ENCODE peak calls at places on chromosomes 4 and X, in five cellular contexts. B, C, O, J and Y are unnamed samples. For H3K4me1, the result is how much of the 10 kb centered on the place peaks cover.

GRCh38 chrX:12988797-12989196 is 13.9 kb downstream of the TMSB4X start:
- DNase-seq in B (no peak), C (peak), O (peak), J (no peak), Y (no peak)

GRCh38 chrX:71227370-71228062 is 4.5 kb downstream of the GJB1 start:
- DNase-seq in B (no peak), C (no peak), O (no peak), J (no peak), Y (no peak)

GRCh38 chr4:163048447-163048846 is 118.2 kb downstream of the NAF1 start:
- DNase-seq in B (no peak), C (peak), O (peak), J (no peak), Y (no peak)

GRCh38 chr4:182890202-182890601 is 27.0 kb downstream of the DCTD start:
- DNase-seq in B (no peak), C (no peak), O (no peak), J (no peak), Y (no peak)

GRCh38 chr4:11623726-11624037 is 195.0 kb upstream of the HS3ST1 start:
- DNase-seq in B (peak), C (peak), O (peak), J (no peak), Y (no peak)

GRCh38 chr4:147088141-147088540 is 142.5 kb upstream of the TTC29 start:
- DNase-seq in B (no peak), C (no peak), O (no peak), J (no peak), Y (no peak)

GRCh38 chr4:48546336-48546735 is 56.3 kb downstream of the ZAR1 start:
- DNase-seq in B (no peak), C (peak), O (no peak), J (no peak), Y (no peak)

GRCh38 chrX:13761606-13762005 is 27.1 kb downstream of the OFD1 start:
- DNase-seq in B (no peak), C (no peak), O (no peak), J (no peak), Y (no peak)

DNA sequence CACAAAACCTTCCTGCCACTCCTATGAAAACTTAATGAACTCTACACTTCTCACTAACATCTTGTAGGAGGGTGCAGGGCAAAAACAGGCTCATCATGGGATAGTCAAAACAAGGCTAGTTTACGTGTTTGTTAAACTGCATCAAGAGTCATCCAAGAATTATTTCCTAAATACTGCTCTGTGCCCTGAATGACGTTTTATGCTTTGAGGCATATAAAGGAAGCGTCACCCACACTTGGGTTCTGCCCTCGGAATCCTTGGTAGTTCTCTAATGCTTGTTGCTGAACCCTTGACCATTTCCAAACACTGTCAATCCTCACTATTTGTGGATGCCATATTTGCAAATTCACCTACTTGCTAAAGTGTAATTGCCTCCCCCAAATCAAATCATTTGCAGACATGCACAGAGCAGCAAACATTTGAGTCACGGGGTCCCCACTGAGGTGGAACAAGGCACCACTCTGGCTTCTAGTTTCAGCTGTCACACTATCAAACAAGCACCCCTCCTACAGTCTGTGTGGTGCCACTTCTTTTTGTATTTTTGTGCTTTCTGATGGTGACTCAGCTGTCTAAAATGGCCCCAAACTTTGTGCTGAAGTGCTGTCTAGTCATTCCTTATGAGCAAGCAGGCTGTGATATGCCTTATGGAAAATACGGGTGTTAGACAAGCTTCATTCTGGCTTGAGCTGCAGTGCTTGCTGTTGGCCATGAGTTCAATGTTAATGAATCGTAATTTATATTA is 15.5 kb downstream of the IGFBP7 start:
- DNase-seq in B (no peak), C (no peak), O (no peak), J (no peak), Y (no peak)
- TF ChIP-seq POLR2A in B (no peak), C (no peak), O (no peak), J (no peak), Y (no peak)

GRCh38 chr4:55503164-55503563 is 43.5 kb downstream of the CLOCK start:
- DNase-seq in B (no peak), C (no peak), O (no peak), J (no peak), Y (no peak)
- H3K27ac ChIP-seq in B (no peak), C (no peak), O (no peak), J (no peak), Y (no peak)

DNA sequence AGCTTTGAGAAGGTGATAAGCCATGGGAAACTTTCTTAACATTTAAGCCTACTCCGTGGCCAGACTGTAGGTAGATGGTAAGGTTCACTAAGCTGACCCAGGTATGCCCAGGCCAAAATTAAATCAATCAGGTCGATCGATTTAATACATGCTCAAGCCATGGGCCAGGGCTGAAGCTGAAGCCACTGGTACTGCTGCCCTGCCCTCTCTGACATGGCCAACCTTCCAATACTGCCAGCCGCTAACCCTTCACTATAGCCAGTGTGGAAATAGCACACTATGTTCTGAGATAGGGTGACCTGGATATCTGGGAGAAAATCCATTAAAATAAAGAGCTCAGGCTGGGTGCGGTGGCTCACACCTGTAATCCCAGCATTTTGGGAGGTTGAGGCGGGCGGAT is 31.6 kb downstream of the TSC22D3 start:
- DNase-seq in B (no peak), C (no peak), O (no peak), J (no peak), Y (no peak)
- H3K4me1 ChIP-seq in B (under half), C (half or more), O (under half), J (under half), Y (under half)

GRCh38 chrX:49079489-49080428 is at the start of gene WDR45:
- DNase-seq in B (peak), C (peak), O (peak), J (peak), Y (no peak)
- TF ChIP-seq POLR2A in B (peak), C (peak), O (peak), J (peak), Y (peak)

GRCh38 chr4:40227284-40227683 is 30.5 kb downstream of the RHOH start:
- DNase-seq in B (peak), C (no peak), O (no peak), J (no peak), Y (no peak)
- H3K27ac ChIP-seq in B (peak), C (no peak), O (no peak), J (no peak), Y (no peak)